ENCODE peak calls at places on chromosomes 7 and 10, in ten cellular contexts. P is foreskin keratinocyte, Y is SW480, M is mesothelial cell of epicardium, C is globus pallidus, T is 8988T, L is NCI-H1105 treated with DMSO at 0.1 percent for 48 hours, I is SK-N-SH, R is left cardiac atrium, X is endothelial cell. O is an unnamed sample.

GRCh38 chr7:155355176-155355575 is 57.5 kb downstream of the INSIG1 start:
- DNase-seq in P (no peak), M (no peak), T (no peak), R (no peak), C (no peak), I (no peak), L (no peak), Y (no peak), X (no peak), O (no peak)

GRCh38 chr7:121313220-121313792 is 15.5 kb upstream of the WNT16 start:
- DNase-seq in T (no peak), P (peak), X (no peak), C (no peak), I (no peak), M (no peak), L (no peak), R (no peak), Y (peak), O (no peak)

GRCh38 chr7:143361552-143362125 is 874 bp downstream of the FAM131B start:
- DNase-seq in X (no peak), M (no peak), L (peak), P (no peak), Y (no peak), C (no peak), I (no peak), T (no peak), R (no peak), O (no peak)

GRCh38 chr7:36923831-36924555 is 199.7 kb upstream of the AOAH start:
- DNase-seq in C (no peak), I (no peak), R (no peak), L (no peak), X (no peak), T (no peak), M (no peak), Y (no peak), P (no peak), O (no peak)

GRCh38 chr7:151550601-151551286 is 31.0 kb upstream of the RHEB start:
- DNase-seq in R (no peak), Y (no peak), L (peak), X (no peak), I (no peak), C (no peak), P (peak), T (no peak), M (no peak), O (no peak)

GRCh38 chr7:95246935-95247370 is 77.4 kb downstream of the PON1 start:
- DNase-seq in I (peak), L (peak), P (peak), T (peak), Y (peak), R (no peak), X (peak), M (peak), C (peak), O (peak)

GRCh38 chr7:128030263-128030998 is 806 bp downstream of the LRRC4 start:
- DNase-seq in I (peak), L (no peak), P (no peak), C (no peak), Y (no peak), M (peak), R (no peak), T (no peak), X (peak), O (no peak)

GRCh38 chr7:38463277-38464224 is 167.6 kb downstream of the AMPH start:
- DNase-seq in Y (peak), P (no peak), C (peak), X (no peak), L (no peak), T (no peak), I (no peak), R (peak), M (no peak), O (peak)

GRCh38 chr7:100860702-100861615 is 6.2 kb upstream of the TRIP6 start:
- DNase-seq in L (no peak), T (no peak), Y (no peak), C (no peak), M (no peak), X (no peak), I (peak), P (no peak), R (no peak), O (no peak)

GRCh38 chr10:11297136-11297535 is 279.5 kb downstream of the CELF2 start:
- DNase-seq in T (no peak), R (no peak), C (no peak), Y (no peak), I (no peak), M (peak), P (no peak), L (no peak), X (no peak), O (no peak)

GRCh38 chr7:974820-975681 is at the start of gene COX19:
- DNase-seq in C (peak), I (peak), M (peak), R (peak), X (peak), P (peak), Y (peak), L (peak), T (peak), O (peak)

O was measured in GM06990.